ENCODE peak calls at places on chromosomes 13 and 19, in nine cellular contexts. S is IMR-90; G is left ventricle myocardium inferior; K is CD8-positive, alpha-beta T cell; B is astrocyte of the spinal cord; H is esophagus squamous epithelium; C is MCF 10A; W is right atrium auricular region; X is adrenal gland. F is an unnamed sample.
A peak's percentile ranks its signal among the peaks of the same experiment; 100 is the strongest.

GRCh38 chr19:15260939-15261338 is 28.7 kb upstream of the EPHX3 start:
- DNase-seq in S (no peak), G (no peak), K (no peak), B (no peak), H (no peak), C (peak; percentile 34), W (no peak), X (no peak), F (no peak)

GRCh38 chr19:40443930-40444180 is 280 bp downstream of the SERTAD3 start:
- DNase-seq in S (no peak), G (no peak), K (no peak), B (no peak), H (no peak), C (no peak), W (no peak), X (no peak), F (no peak)

GRCh38 chr19:55116232-55117062 is 990 bp downstream of the PPP1R12C start:
- DNase-seq in S (peak; percentile 66), G (peak; percentile 74), K (peak; percentile 43), B (peak; percentile 45), H (no peak), C (peak; percentile 43), W (peak; percentile 85), X (peak; percentile 49), F (peak; percentile 40)

GRCh38 chr13:74372511-74372910 is 238.3 kb upstream of the KLF12 start:
- DNase-seq in S (no peak), G (no peak), K (no peak), B (peak; percentile 68), H (no peak), C (peak; percentile 1), W (no peak), X (no peak), F (no peak)

GRCh38 chr19:7918615-7919421 is 1.3 kb upstream of the SNAPC2 start:
- DNase-seq in S (no peak), G (no peak), K (no peak), B (no peak), H (no peak), C (no peak), W (no peak), X (no peak), F (no peak)

GRCh38 chr19:2841858-2842574 is 741 bp downstream of the ZNF555 start:
- DNase-seq in S (no peak), G (peak; percentile 16), K (no peak), B (no peak), H (no peak), C (no peak), W (no peak), X (no peak), F (no peak)

GRCh38 chr19:1440418-1440801 is 2.2 kb downstream of the RPS15 start:
- DNase-seq in S (no peak), G (no peak), K (no peak), B (no peak), H (no peak), C (no peak), W (no peak), X (no peak), F (no peak)

GRCh38 chr19:11138659-11139526 is 16.7 kb downstream of the SPC24 start:
- DNase-seq in S (peak; percentile 77), G (peak; percentile 85), K (no peak), B (peak; percentile 81), H (no peak), C (peak; percentile 86), W (peak; percentile 91), X (peak; percentile 76), F (no peak)

GRCh38 chr13:30058429-30058828 is 208.0 kb upstream of the UBL3 start:
- DNase-seq in S (no peak), G (no peak), K (no peak), B (no peak), H (no peak), C (no peak), W (no peak), X (no peak), F (no peak)

GRCh38 chr13:44219808-44220544 is 153.6 kb upstream of the SERP2 start:
- DNase-seq in S (peak; percentile 93), G (no peak), K (no peak), B (peak; percentile 72), H (no peak), C (peak; percentile 58), W (no peak), X (no peak), F (no peak)

GRCh38 chr13:101529419-101529818 is 76.9 kb downstream of the ITGBL1 start:
- DNase-seq in S (peak; percentile 90), G (no peak), K (peak; percentile 13), B (peak; percentile 91), H (no peak), C (peak; percentile 40), W (no peak), X (no peak), F (no peak)

GRCh38 chr13:98254541-98254940 is 77.5 kb upstream of the RNF113B start:
- DNase-seq in S (peak; percentile 86), G (no peak), K (no peak), B (peak; percentile 75), H (no peak), C (no peak), W (no peak), X (no peak), F (no peak)

GRCh38 chr19:38735257-38735686 is 9.0 kb downstream of the CAPN12 start:
- DNase-seq in S (no peak), G (no peak), K (peak; percentile 57), B (no peak), H (no peak), C (no peak), W (no peak), X (peak; percentile 51), F (no peak)

GRCh38 chr13:36006347-36006746 is 124.8 kb downstream of the DCLK1 start:
- DNase-seq in S (no peak), G (no peak), K (no peak), B (no peak), H (no peak), C (peak; percentile 60), W (no peak), X (no peak), F (no peak)

GRCh38 chr13:114248011-114248410 is 13.3 kb downstream of the CDC16 start:
- DNase-seq in S (peak; percentile 54), G (no peak), K (no peak), B (peak; percentile 55), H (no peak), C (no peak), W (no peak), X (no peak), F (no peak)

GRCh38 chr13:27367570-27367969 is 56.8 kb upstream of the GTF3A start:
- DNase-seq in S (no peak), G (no peak), K (no peak), B (no peak), H (no peak), C (no peak), W (no peak), X (no peak), F (no peak)

GRCh38 chr13:113802090-113802531 is 43.1 kb downstream of the TMEM255B start:
- DNase-seq in S (peak; percentile 72), G (peak; percentile 61), K (no peak), B (peak; percentile 74), H (no peak), C (peak; percentile 66), W (no peak), X (no peak), F (no peak)

GRCh38 chr13:110565296-110565695 is 3.8 kb upstream of the RAB20 start:
- DNase-seq in S (no peak), G (no peak), K (no peak), B (no peak), H (no peak), C (peak; percentile 25), W (no peak), X (no peak), F (no peak)
- TF ChIP-seq CTCF in S (peak; percentile 2), G (no peak), K (no peak), B (no peak), H (no peak), C (no peak), W (no peak), X (no peak), F (no peak)

GRCh38 chr13:46076827-46077226 is 24.3 kb upstream of the ZC3H13 start:
- DNase-seq in S (no peak), G (no peak), K (no peak), B (no peak), H (no peak), C (no peak), W (no peak), X (no peak), F (no peak)

GRCh38 chr13:46075811-46076210 is 23.3 kb upstream of the ZC3H13 start:
- DNase-seq in S (no peak), G (no peak), K (no peak), B (no peak), H (no peak), C (no peak), W (no peak), X (no peak), F (no peak)

GRCh38 chr13:46077260-46077659 is 24.7 kb upstream of the ZC3H13 start:
- DNase-seq in S (no peak), G (no peak), K (no peak), B (no peak), H (no peak), C (no peak), W (no peak), X (no peak), F (no peak)

GRCh38 chr13:46071590-46072249 is 19.2 kb upstream of the ZC3H13 start:
- DNase-seq in S (no peak), G (no peak), K (no peak), B (no peak), H (no peak), C (no peak), W (no peak), X (no peak), F (no peak)
- TF ChIP-seq CTCF in S (no peak), G (no peak), K (no peak), B (no peak), H (no peak), C (no peak), W (no peak), X (no peak), F (no peak)

DNA sequence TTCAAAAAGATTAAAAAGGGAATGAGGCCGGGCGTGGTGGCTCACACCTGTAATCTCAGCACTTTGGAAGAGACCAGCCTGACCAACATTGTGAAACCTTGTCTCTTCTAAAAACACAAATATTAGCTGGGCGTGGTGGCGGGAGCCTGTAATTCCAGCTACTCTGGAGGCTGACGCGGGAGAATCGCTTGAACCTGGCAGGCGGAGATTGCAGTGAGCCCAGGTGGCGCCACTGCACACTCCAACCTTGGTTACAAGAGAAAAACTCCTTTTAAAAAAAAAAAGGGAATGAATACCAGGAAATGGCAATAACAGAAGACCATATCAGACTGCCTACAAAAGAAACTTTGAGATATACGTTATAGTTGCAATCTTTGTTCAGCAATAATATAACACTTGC is 1244.5 kb downstream of the PCDH9 start:
- DNase-seq in S (no peak), G (no peak), K (no peak), B (no peak), H (no peak), C (no peak), W (no peak), X (no peak), F (no peak)
- TF ChIP-seq CTCF in S (no peak), G (no peak), K (no peak), B (no peak), H (no peak), C (no peak), W (no peak), X (no peak), F (no peak)

DNA sequence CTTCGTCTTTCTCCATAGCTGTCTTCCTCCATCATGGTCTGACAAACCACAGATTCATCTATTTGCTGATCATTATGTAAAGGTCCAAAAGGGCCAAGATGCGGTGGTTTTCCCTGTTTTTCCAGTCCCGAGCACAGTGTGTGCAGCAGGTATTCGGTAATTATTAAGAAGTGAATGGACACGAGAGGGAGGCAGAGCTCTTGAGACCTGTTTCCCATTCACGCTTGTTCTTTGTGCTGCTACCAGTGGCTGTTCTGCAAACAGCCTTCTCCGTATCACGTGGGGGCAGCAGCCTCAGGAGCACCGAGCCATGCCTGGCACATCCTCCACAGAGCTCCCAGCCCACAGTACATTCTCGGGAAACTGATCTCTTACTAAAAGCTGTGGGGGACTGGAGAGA is 50.3 kb downstream of the CCDC70 start:
- DNase-seq in S (no peak), G (no peak), K (no peak), B (no peak), H (no peak), C (no peak), W (no peak), X (no peak), F (no peak)
- TF ChIP-seq CTCF in S (no peak), G (peak; percentile 33), K (no peak), B (no peak), H (peak; percentile 21), C (no peak), W (no peak), X (no peak), F (no peak)